ENCODE peak calls at places on chromosomes 2 and 18, in four cellular contexts. F is GM12878; T is AG04450; A is CD4-positive, CD25-positive, alpha-beta regulatory T cell. I is an unnamed sample.

GRCh38 chr2:231395188-231396057 is at the start of gene B3GNT7:
- DNase-seq in F (no peak), T (no peak), A (no peak), I (no peak)

GRCh38 chr2:203722411-203722810 is 16.0 kb downstream of the CD28 start:
- DNase-seq in F (no peak), T (no peak), A (no peak), I (no peak)

GRCh38 chr2:152560163-152560562 is 157.1 kb downstream of the PRPF40A start:
- DNase-seq in F (no peak), T (no peak), A (no peak), I (no peak)

GRCh38 chr18:8426401-8426800 is 182.8 kb upstream of the RAB12 start:
- DNase-seq in F (no peak), T (no peak), A (no peak), I (no peak)

GRCh38 chr18:77329651-77330050 is 80.0 kb downstream of the GALR1 start:
- DNase-seq in F (no peak), T (no peak), A (no peak), I (no peak)

GRCh38 chr2:215505044-215505786 is 69.3 kb upstream of the FN1 start:
- DNase-seq in F (no peak), T (peak), A (no peak), I (no peak)

GRCh38 chr2:98959759-98960507 is 23.9 kb upstream of the CRACDL start:
- DNase-seq in F (no peak), T (no peak), A (no peak), I (no peak)

GRCh38 chr2:241087420-241088268 is 14.4 kb downstream of the MTERF4 start:
- DNase-seq in F (peak), T (no peak), A (no peak), I (no peak)

GRCh38 chr2:73291093-73291460 is 2.3 kb downstream of the EGR4 start:
- DNase-seq in F (no peak), T (no peak), A (peak), I (no peak)

GRCh38 chr2:159091981-159092380 is 123.5 kb downstream of the TANC1 start:
- DNase-seq in F (peak), T (no peak), A (no peak), I (no peak)

GRCh38 chr18:30514059-30514458 is 528.5 kb downstream of the DSC3 start:
- DNase-seq in F (no peak), T (no peak), A (no peak), I (no peak)

GRCh38 chr2:38108907-38109731 is 33.2 kb upstream of the CYP1B1 start:
- DNase-seq in F (no peak), T (no peak), A (no peak), I (no peak)

GRCh38 chr2:101509498-101510274 is 34.8 kb upstream of the RFX8 start:
- DNase-seq in F (no peak), T (no peak), A (no peak), I (no peak)

GRCh38 chr2:144502356-144502755 is 17.6 kb downstream of the ZEB2 start:
- DNase-seq in F (no peak), T (no peak), A (no peak), I (no peak)

GRCh38 chr2:169222665-169223064 is 139.7 kb downstream of the LRP2 start:
- DNase-seq in F (no peak), T (no peak), A (no peak), I (no peak)

GRCh38 chr2:61157371-61158003 is 4.5 kb upstream of the C2orf74 start:
- DNase-seq in F (no peak), T (no peak), A (no peak), I (no peak)

GRCh38 chr2:17969661-17970060 is 91.2 kb downstream of the KCNS3 start:
- DNase-seq in F (no peak), T (peak), A (no peak), I (no peak)

GRCh38 chr2:23513881-23514793 is 129.2 kb downstream of the KLHL29 start:
- DNase-seq in F (no peak), T (no peak), A (no peak), I (no peak)

GRCh38 chr18:3665187-3665586 is 215.2 kb downstream of the TGIF1 start:
- DNase-seq in F (no peak), T (no peak), A (no peak), I (no peak)
- H3K4me3 ChIP-seq in F (no peak), T (no peak), A (no peak), I (no peak)

DNA sequence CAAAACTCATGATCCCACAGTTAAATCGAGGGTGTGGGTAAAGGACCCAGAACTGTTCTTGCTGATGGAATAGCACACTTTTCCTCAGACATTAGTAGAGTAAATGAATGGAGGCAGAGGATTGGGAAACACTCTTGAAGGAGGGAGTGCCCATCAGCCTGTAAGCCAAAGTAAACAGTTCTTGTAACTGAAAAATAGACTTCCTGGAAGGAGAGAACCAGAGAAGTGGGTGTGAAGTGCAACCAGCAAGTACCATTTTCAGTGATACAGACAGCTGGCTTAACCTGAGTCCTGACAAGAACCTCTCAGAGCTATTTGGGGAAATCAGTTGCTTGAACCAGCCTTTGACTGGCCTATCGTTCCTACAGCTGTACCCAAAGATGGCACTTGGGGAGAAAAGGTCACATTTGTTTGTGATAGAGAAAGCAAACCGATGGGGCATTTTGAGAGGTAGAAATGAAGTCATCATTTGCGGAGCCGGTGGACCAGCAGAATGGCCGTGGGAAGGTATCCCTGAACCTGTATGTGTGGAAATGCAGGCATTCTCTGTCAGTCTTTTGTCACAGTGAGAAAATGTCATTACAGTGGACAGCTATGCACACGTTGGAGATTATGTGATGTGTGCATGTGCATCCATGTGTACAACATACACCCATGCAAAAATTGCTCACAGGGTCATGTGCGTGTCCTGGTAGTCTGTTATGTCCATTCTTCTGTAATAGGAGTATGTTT is 17.7 kb downstream of the CRIM1 start:
- DNase-seq in F (no peak), T (no peak), A (no peak), I (no peak)
- H3K27ac ChIP-seq in F (no peak), T (no peak), A (no peak), I (peak)

GRCh38 chr2:183998797-183999190 is 599.5 kb upstream of the ZNF804A start:
- DNase-seq in F (no peak), T (no peak), A (no peak), I (no peak)
- H3K4me3 ChIP-seq in F (no peak), T (no peak), A (no peak), I (no peak)

GRCh38 chr18:9914584-9915290 is 921 bp downstream of the VAPA start:
- DNase-seq in F (no peak), T (peak), A (peak), I (no peak)
- H3K27ac ChIP-seq in F (peak), T (peak), A (peak), I (peak)

DNA sequence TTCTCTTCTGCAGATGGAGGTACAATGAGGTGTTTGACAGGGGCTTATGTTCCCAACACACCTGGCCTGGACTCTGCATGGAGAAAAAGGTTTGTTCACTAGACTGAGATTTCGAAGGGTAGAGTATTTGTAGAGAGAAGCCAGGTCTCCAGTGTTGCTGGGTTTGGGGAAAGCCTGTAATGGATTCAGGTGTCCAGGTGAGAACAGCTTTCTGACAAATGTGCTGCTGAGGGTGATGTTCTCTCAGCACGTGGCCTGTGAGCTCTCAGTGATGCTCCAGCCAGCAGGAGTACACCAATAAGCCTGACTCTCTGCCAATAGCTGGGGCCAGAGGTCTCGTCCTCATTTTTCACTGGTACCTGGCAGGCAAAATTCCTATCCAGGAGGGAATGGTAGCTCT is 43.8 kb upstream of the ARHGAP25 start:
- DNase-seq in F (no peak), T (no peak), A (no peak), I (no peak)
- H3K4me3 ChIP-seq in F (peak), T (no peak), A (no peak), I (no peak)

DNA sequence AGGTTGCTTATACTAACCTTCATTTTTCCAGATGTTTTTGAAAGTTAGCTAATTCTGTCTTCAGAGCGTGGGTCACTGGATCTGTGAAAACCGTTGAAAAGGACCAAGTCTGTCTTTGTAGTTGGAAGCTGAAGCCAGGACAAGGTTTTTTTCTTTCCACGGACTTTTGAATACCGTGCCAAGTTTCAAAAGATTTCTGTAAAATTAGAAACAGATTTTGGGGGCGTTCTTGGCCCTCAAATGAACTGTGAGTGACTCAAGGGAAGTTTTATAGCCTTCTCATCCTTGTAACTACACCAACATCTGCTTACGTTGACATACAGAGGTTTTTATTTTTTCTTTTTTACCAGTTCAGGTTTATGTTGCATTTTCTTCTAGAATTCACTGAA is at the start of gene FAP:
- DNase-seq in F (no peak), T (peak), A (no peak), I (no peak)
- H3K27ac ChIP-seq in F (no peak), T (peak), A (no peak), I (peak)

GRCh38 chr18:11671156-11671555 is 17.9 kb upstream of the GNAL start:
- DNase-seq in F (no peak), T (no peak), A (no peak), I (no peak)
- H3K4me3 ChIP-seq in F (no peak), T (no peak), A (no peak), I (no peak)

I was measured in esophagus squamous epithelium.